ENCODE peak calls at places on chromosomes 6 and 20, in four cellular contexts. One of them, this sample, is unnamed.

GRCh38 chr6:5481024-5481423 is 219.7 kb downstream of the FARS2 start:
- DNase-seq in dorsolateral prefrontal cortex: no peak
- DNase-seq in psoas muscle: no peak
- DNase-seq in ovary: no peak
- DNase-seq in this sample: no peak

GRCh38 chr6:141700836-141701235 is 431.9 kb upstream of the GJE1 start:
- DNase-seq in psoas muscle: no peak
- DNase-seq in ovary: no peak
- DNase-seq in dorsolateral prefrontal cortex: no peak
- DNase-seq in this sample: no peak

GRCh38 chr6:13830803-13831202 is 16.4 kb upstream of the MCUR1 start:
- DNase-seq in psoas muscle: no peak
- DNase-seq in dorsolateral prefrontal cortex: no peak
- DNase-seq in ovary: no peak
- DNase-seq in this sample: no peak

GRCh38 chr20:58649288-58650180 is 1.5 kb upstream of the STX16 start:
- DNase-seq in ovary: peak
- DNase-seq in dorsolateral prefrontal cortex: peak
- DNase-seq in psoas muscle: no peak
- DNase-seq in this sample: peak

GRCh38 chr6:157034433-157035230 is 257.5 kb downstream of the ARID1B start:
- DNase-seq in dorsolateral prefrontal cortex: no peak
- DNase-seq in psoas muscle: no peak
- DNase-seq in ovary: no peak
- DNase-seq in this sample: no peak

GRCh38 chr6:112096901-112097300 is 9.5 kb downstream of the FAM229B start:
- DNase-seq in dorsolateral prefrontal cortex: no peak
- DNase-seq in psoas muscle: no peak
- DNase-seq in ovary: no peak
- DNase-seq in this sample: no peak

GRCh38 chr20:3577366-3577765 is 85.8 kb downstream of the GFRA4 start:
- DNase-seq in dorsolateral prefrontal cortex: no peak
- DNase-seq in ovary: no peak
- DNase-seq in psoas muscle: no peak
- DNase-seq in this sample: no peak

GRCh38 chr6:89260310-89260709 is 43.2 kb upstream of the GABRR1 start:
- DNase-seq in dorsolateral prefrontal cortex: no peak
- DNase-seq in psoas muscle: no peak
- DNase-seq in ovary: no peak
- DNase-seq in this sample: no peak

GRCh38 chr6:33073431-33073871 is at the start of gene HLA-DPA1:
- DNase-seq in dorsolateral prefrontal cortex: no peak
- DNase-seq in ovary: no peak
- DNase-seq in psoas muscle: no peak
- DNase-seq in this sample: no peak

GRCh38 chr6:729646-730320 is 36.8 kb upstream of the EXOC2 start:
- DNase-seq in psoas muscle: no peak
- DNase-seq in dorsolateral prefrontal cortex: no peak
- DNase-seq in ovary: no peak
- DNase-seq in this sample: no peak

GRCh38 chr6:113858605-113859348 is 1.6 kb downstream of the MARCKS start:
- DNase-seq in psoas muscle: peak
- DNase-seq in dorsolateral prefrontal cortex: peak
- DNase-seq in ovary: peak
- DNase-seq in this sample: peak

GRCh38 chr6:81895511-81896185 is 143.2 kb upstream of the TENT5A start:
- DNase-seq in ovary: no peak
- DNase-seq in dorsolateral prefrontal cortex: no peak
- DNase-seq in psoas muscle: no peak
- DNase-seq in this sample: no peak

GRCh38 chr6:2614842-2615241 is 135.9 kb downstream of the MYLK4 start:
- DNase-seq in dorsolateral prefrontal cortex: no peak
- DNase-seq in psoas muscle: no peak
- DNase-seq in ovary: no peak
- DNase-seq in this sample: no peak

GRCh38 chr6:41625442-41625841 is 12.8 kb upstream of the MDFI start:
- DNase-seq in ovary: no peak
- DNase-seq in psoas muscle: peak
- DNase-seq in dorsolateral prefrontal cortex: no peak
- DNase-seq in this sample: no peak

GRCh38 chr6:42735976-42736375 is 9.9 kb downstream of the TBCC start:
- DNase-seq in ovary: no peak
- DNase-seq in psoas muscle: no peak
- DNase-seq in dorsolateral prefrontal cortex: no peak
- DNase-seq in this sample: no peak

GRCh38 chr20:56430471-56430870 is 18.4 kb downstream of the CASS4 start:
- DNase-seq in dorsolateral prefrontal cortex: no peak
- DNase-seq in psoas muscle: no peak
- DNase-seq in ovary: no peak
- DNase-seq in this sample: peak

GRCh38 chr6:38391909-38392614 is 247.7 kb downstream of the BTBD9 start:
- DNase-seq in ovary: no peak
- DNase-seq in dorsolateral prefrontal cortex: no peak
- DNase-seq in psoas muscle: no peak
- DNase-seq in this sample: no peak

GRCh38 chr6:84046755-84047154 is 13.2 kb downstream of the MRAP2 start:
- DNase-seq in psoas muscle: no peak
- DNase-seq in dorsolateral prefrontal cortex: no peak
- DNase-seq in ovary: no peak
- DNase-seq in this sample: no peak

GRCh38 chr6:110140650-110141049 is 38.8 kb downstream of the WASF1 start:
- DNase-seq in dorsolateral prefrontal cortex: no peak
- DNase-seq in psoas muscle: no peak
- DNase-seq in ovary: no peak
- DNase-seq in this sample: no peak

GRCh38 chr20:43752561-43753301 is 25.9 kb upstream of the GTSF1L start:
- DNase-seq in ovary: no peak
- DNase-seq in psoas muscle: no peak
- DNase-seq in dorsolateral prefrontal cortex: no peak
- DNase-seq in this sample: peak

GRCh38 chr6:159128978-159129377 is 40.2 kb upstream of the FNDC1 start:
- DNase-seq in dorsolateral prefrontal cortex: no peak
- DNase-seq in ovary: no peak
- DNase-seq in psoas muscle: no peak
- DNase-seq in this sample: no peak

GRCh38 chr6:159125014-159125609 is 44.1 kb upstream of the FNDC1 start:
- DNase-seq in psoas muscle: no peak
- DNase-seq in ovary: no peak
- DNase-seq in dorsolateral prefrontal cortex: no peak
- DNase-seq in this sample: no peak

GRCh38 chr6:159127701-159128100 is 41.5 kb upstream of the FNDC1 start:
- DNase-seq in ovary: no peak
- DNase-seq in psoas muscle: no peak
- DNase-seq in dorsolateral prefrontal cortex: no peak
- DNase-seq in this sample: no peak

GRCh38 chr6:159125977-159126376 is 43.2 kb upstream of the FNDC1 start:
- DNase-seq in psoas muscle: peak
- DNase-seq in ovary: no peak
- DNase-seq in dorsolateral prefrontal cortex: peak
- DNase-seq in this sample: no peak

GRCh38 chr6:159126590-159126989 is 42.6 kb upstream of the FNDC1 start:
- DNase-seq in ovary: no peak
- DNase-seq in dorsolateral prefrontal cortex: no peak
- DNase-seq in psoas muscle: peak
- DNase-seq in this sample: no peak
- H3K27ac ChIP-seq in ovary: no peak
- H3K27ac ChIP-seq in dorsolateral prefrontal cortex: peak
- H3K27ac ChIP-seq in psoas muscle: peak
- H3K27ac ChIP-seq in this sample: no peak

GRCh38 chr6:35058041-35058675 is 83.0 kb downstream of the TCP11 start:
- DNase-seq in psoas muscle: no peak
- DNase-seq in dorsolateral prefrontal cortex: peak
- DNase-seq in ovary: no peak
- DNase-seq in this sample: no peak

GRCh38 chr6:35057449-35058030 is 83.6 kb downstream of the TCP11 start:
- DNase-seq in dorsolateral prefrontal cortex: no peak
- DNase-seq in psoas muscle: no peak
- DNase-seq in ovary: no peak
- DNase-seq in this sample: no peak

GRCh38 chr6:35058827-35059522 is 82.2 kb downstream of the TCP11 start:
- DNase-seq in dorsolateral prefrontal cortex: no peak
- DNase-seq in psoas muscle: no peak
- DNase-seq in ovary: no peak
- DNase-seq in this sample: no peak

GRCh38 chr6:35055906-35056305 is 85.2 kb downstream of the TCP11 start:
- DNase-seq in psoas muscle: no peak
- DNase-seq in ovary: no peak
- DNase-seq in dorsolateral prefrontal cortex: no peak
- DNase-seq in this sample: no peak

DNA sequence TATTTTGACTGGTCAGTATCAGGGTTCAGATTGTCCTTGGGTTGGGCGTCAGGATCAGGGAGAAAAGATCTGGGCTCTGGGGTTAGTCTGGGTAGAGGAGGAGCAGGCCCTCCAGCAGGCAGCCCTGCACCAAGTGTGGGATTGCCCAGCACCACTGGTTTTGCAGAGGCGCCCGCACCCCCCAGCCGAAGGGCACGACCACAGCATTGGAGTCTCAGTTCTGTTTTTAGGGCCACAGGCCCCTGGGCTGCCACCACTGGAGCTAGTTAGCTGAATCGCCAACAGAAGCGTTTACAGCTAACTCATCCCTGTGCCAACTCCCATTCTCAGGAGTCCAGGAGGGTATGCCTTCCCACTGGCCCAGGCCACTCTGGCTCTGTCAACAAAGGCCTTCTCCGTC is 84.2 kb downstream of the TCP11 start:
- DNase-seq in ovary: no peak
- DNase-seq in dorsolateral prefrontal cortex: no peak
- DNase-seq in psoas muscle: no peak
- DNase-seq in this sample: no peak
- H3K27ac ChIP-seq in ovary: no peak
- H3K27ac ChIP-seq in dorsolateral prefrontal cortex: peak
- H3K27ac ChIP-seq in psoas muscle: no peak
- H3K27ac ChIP-seq in this sample: no peak

DNA sequence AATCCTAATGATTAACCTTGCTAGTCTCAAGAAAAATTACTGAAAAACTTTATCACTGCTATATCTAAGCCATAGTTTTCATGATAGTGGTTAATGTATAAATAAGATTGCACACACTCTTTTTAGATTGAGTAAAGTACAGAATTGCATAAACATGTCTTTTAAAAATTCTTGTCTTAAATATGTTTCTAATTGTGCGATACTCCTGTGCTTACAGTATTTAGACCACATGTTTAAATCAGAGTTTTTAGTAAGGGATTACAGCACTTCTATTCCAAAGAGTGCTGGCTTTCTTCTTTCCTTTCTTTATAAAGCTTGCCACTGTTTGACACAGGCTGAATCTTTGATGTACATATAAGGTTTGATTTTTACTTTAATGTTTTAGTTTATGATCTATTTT is 36.8 kb upstream of the RGS17 start:
- DNase-seq in ovary: no peak
- DNase-seq in dorsolateral prefrontal cortex: no peak
- DNase-seq in psoas muscle: no peak
- DNase-seq in this sample: no peak
- H3K27ac ChIP-seq in ovary: no peak
- H3K27ac ChIP-seq in dorsolateral prefrontal cortex: no peak
- H3K27ac ChIP-seq in psoas muscle: no peak
- H3K27ac ChIP-seq in this sample: no peak

GRCh38 chr6:43912598-43913387 is 142.8 kb downstream of the VEGFA start:
- DNase-seq in dorsolateral prefrontal cortex: no peak
- DNase-seq in ovary: no peak
- DNase-seq in psoas muscle: no peak
- DNase-seq in this sample: peak

GRCh38 chr6:43915213-43915869 is 145.3 kb downstream of the VEGFA start:
- DNase-seq in dorsolateral prefrontal cortex: no peak
- DNase-seq in psoas muscle: no peak
- DNase-seq in ovary: no peak
- DNase-seq in this sample: peak

GRCh38 chr6:43911625-43912577 is 141.9 kb downstream of the VEGFA start:
- DNase-seq in dorsolateral prefrontal cortex: no peak
- DNase-seq in ovary: no peak
- DNase-seq in psoas muscle: no peak
- DNase-seq in this sample: peak

GRCh38 chr6:43914272-43915147 is 144.5 kb downstream of the VEGFA start:
- DNase-seq in dorsolateral prefrontal cortex: no peak
- DNase-seq in ovary: no peak
- DNase-seq in psoas muscle: no peak
- DNase-seq in this sample: no peak

GRCh38 chr6:43913388-43914271 is 143.6 kb downstream of the VEGFA start:
- DNase-seq in psoas muscle: no peak
- DNase-seq in ovary: no peak
- DNase-seq in dorsolateral prefrontal cortex: no peak
- DNase-seq in this sample: peak
- H3K27ac ChIP-seq in psoas muscle: no peak
- H3K27ac ChIP-seq in ovary: no peak
- H3K27ac ChIP-seq in dorsolateral prefrontal cortex: no peak
- H3K27ac ChIP-seq in this sample: peak

This sample was measured in right lobe of liver.